ENCODE peak calls at places on chromosomes 12 and 14, in six cellular contexts. P is neuronal stem cell, Z is H9, M is IMR-90, Y is mesendoderm, E is H1. Q is an unnamed sample.
A peak's percentile ranks its signal among the peaks of the same experiment; 100 is the strongest.

GRCh38 chr14:53391156-53391555 is 238.0 kb upstream of the DDHD1 start:
- DNase-seq in Z (no peak), E (no peak), M (peak; percentile 72), Y (peak; percentile 21), P (no peak), Q (peak; percentile 41)

GRCh38 chr12:115155665-115156645 is 472.0 kb upstream of the TBX3 start:
- DNase-seq in P (no peak), Y (peak; percentile 81), M (peak; percentile 95), Z (no peak), E (no peak), Q (peak; percentile 92)

GRCh38 chr12:31589582-31589895 is 1.4 kb downstream of the DENND5B start:
- DNase-seq in Z (no peak), E (no peak), P (no peak), M (no peak), Y (no peak), Q (no peak)

GRCh38 chr14:91940209-91940608 is 7.3 kb downstream of the FBLN5 start:
- DNase-seq in P (no peak), M (no peak), Y (no peak), E (no peak), Z (no peak), Q (no peak)

GRCh38 chr12:104131609-104132008 is 6.4 kb downstream of the NFYB start:
- DNase-seq in P (no peak), E (no peak), Y (no peak), Z (no peak), M (no peak), Q (no peak)

GRCh38 chr12:1840981-1841425 is 20.6 kb downstream of the LRTM2 start:
- DNase-seq in M (no peak), P (no peak), E (no peak), Y (no peak), Z (peak; percentile 37), Q (no peak)

GRCh38 chr14:54594531-54594930 is 27.6 kb downstream of the SAMD4A start:
- DNase-seq in M (no peak), E (no peak), P (no peak), Y (no peak), Z (no peak), Q (no peak)

GRCh38 chr12:131608740-131609665 is 101.9 kb upstream of the SFSWAP start:
- DNase-seq in P (peak; percentile 51), Z (peak; percentile 87), M (peak; percentile 7), Y (peak; percentile 71), E (peak; percentile 91), Q (no peak)

GRCh38 chr12:118398878-118399277 is 22.5 kb downstream of the SUDS3 start:
- DNase-seq in Y (no peak), E (no peak), P (no peak), M (peak; percentile 17), Z (no peak), Q (peak; percentile 6)

GRCh38 chr14:102363182-102363952 is 626 bp downstream of the TECPR2 start:
- DNase-seq in Y (peak; percentile 31), M (peak; percentile 50), E (no peak), Z (no peak), P (peak; percentile 2), Q (peak; percentile 56)
- H2BK120ac ChIP-seq in Y (no peak overlapping the region), M (no peak overlapping the region), E (no peak overlapping the region), Z (no peak overlapping the region), P (no peak overlapping the region), Q (no peak overlapping the region)

GRCh38 chr12:51373222-51373621 is 18.0 kb downstream of the GALNT6 start:
- DNase-seq in E (no peak), Z (no peak), M (no peak), Y (no peak), P (no peak), Q (no peak)
- H2BK120ac ChIP-seq in E (no peak overlapping the region), Z (no peak overlapping the region), M (peak overlapping the region; percentile 61), Y (no peak overlapping the region), P (no peak overlapping the region), Q (no peak overlapping the region)

GRCh38 chr14:105473677-105474477 is 744 bp upstream of the CRIP2 start:
- DNase-seq in Z (peak; percentile 97), E (peak; percentile 96), P (peak; percentile 96), M (peak; percentile 78), Y (peak; percentile 98), Q (peak; percentile 94)

GRCh38 chr14:105474478-105475268 is at the start of gene CRIP2:
- DNase-seq in Y (peak; percentile 54), E (peak; percentile 73), Z (no peak), P (no peak), M (peak; percentile 10), Q (peak; percentile 63)

GRCh38 chr14:105472496-105472991 is 2.1 kb upstream of the CRIP2 start:
- DNase-seq in Y (no peak), P (no peak), E (no peak), Z (no peak), M (no peak), Q (no peak)

GRCh38 chr14:105471823-105472495 is 2.7 kb upstream of the CRIP2 start:
- DNase-seq in E (no peak), Z (no peak), M (no peak), Y (no peak), P (no peak), Q (no peak)

DNA sequence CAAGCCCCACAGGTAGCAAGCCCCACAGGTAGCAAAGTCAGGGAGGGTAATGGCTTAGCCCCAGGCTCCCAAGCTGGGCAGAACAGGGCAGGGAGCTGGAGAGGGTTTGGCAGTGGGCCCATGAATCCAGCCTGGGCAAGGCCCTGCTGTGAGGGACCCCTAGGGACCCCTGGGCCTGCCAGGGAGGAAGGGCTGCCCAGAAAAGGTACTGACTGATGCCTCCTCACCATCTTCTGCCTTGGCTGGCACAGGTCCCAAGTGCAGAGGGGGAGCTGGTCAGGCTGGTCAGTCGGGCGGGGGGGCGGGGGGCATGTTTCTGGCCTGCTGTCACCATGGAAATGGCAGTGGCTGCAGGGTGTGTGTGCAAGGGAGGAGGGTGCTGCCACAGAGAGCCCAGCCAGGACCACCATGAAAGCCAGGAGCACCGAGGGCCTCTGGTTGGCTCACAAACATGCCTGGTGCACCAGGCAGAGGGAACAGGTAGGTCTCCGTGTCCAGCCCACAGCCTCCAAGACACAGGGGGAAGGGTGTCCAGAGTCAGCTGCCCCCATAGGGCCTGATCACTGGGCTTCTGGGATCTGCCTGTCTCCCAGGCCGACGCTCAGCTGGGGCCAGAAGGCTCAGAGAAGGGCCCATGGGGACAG is 1.5 kb upstream of the CRIP2 start:
- DNase-seq in Y (no peak), E (no peak), Z (no peak), P (no peak), M (no peak), Q (no peak)
- H2BK120ac ChIP-seq in Y (no peak overlapping the region), E (no peak overlapping the region), Z (no peak overlapping the region), P (peak overlapping the region; percentile 47), M (no peak overlapping the region), Q (no peak overlapping the region)

DNA sequence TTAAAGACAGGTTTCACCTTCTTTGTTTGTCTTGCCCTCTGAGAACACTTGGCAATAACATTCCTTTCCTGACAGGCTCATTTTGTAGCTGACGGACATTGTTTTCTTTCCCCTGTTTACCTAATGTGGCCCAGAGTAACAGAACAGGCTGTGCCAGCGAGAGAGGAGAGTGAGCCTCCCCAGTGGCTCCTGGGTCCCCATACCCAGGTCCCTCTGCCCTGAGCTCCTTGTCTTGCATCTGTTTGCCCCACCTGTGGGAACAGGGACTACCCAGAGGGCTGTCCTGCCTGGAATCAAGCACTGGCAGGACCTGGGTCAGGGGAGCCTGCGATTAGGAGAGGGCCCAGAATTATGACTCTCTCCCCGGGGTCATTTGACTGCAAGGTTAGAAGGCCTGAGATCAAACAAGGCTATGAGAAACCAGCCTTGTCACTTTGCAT is 222.9 kb downstream of the ZFP36L1 start:
- DNase-seq in E (no peak), M (no peak), Y (no peak), Z (no peak), P (no peak), Q (no peak)
- H2BK120ac ChIP-seq in E (no peak overlapping the region), M (peak overlapping the region; percentile 12), Y (no peak overlapping the region), Z (no peak overlapping the region), P (peak overlapping the region; percentile 10), Q (no peak overlapping the region)

DNA sequence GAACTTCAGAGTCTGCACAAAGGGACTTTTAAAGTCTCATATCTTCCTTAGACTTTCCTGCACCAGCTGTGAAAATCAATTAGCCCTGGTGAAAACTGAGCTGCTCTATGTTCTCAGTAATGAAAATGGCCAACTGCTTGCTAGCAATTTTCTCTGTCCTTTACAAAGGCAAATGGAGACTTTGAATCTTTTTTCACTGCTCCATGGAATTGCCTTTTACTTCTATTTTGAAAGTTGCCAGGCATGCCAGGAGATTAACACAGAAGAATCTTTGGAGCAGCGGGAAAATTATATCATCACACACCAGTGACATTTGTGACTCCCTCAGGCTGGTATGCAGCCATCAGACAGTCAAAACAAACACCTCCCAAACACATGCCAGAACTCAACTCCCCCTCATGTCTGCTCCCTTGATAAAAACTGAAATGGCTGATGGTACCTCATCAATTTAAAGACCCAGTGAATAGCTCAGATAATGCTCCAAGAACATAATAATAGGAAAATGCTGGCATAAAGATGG is 872.0 kb upstream of the FLRT2 start:
- DNase-seq in Y (peak; percentile 20), Z (no peak), E (no peak), P (no peak), M (no peak), Q (no peak)
- H2BK120ac ChIP-seq in Y (no peak overlapping the region), Z (no peak overlapping the region), E (no peak overlapping the region), P (no peak overlapping the region), M (no peak overlapping the region), Q (no peak overlapping the region)

DNA sequence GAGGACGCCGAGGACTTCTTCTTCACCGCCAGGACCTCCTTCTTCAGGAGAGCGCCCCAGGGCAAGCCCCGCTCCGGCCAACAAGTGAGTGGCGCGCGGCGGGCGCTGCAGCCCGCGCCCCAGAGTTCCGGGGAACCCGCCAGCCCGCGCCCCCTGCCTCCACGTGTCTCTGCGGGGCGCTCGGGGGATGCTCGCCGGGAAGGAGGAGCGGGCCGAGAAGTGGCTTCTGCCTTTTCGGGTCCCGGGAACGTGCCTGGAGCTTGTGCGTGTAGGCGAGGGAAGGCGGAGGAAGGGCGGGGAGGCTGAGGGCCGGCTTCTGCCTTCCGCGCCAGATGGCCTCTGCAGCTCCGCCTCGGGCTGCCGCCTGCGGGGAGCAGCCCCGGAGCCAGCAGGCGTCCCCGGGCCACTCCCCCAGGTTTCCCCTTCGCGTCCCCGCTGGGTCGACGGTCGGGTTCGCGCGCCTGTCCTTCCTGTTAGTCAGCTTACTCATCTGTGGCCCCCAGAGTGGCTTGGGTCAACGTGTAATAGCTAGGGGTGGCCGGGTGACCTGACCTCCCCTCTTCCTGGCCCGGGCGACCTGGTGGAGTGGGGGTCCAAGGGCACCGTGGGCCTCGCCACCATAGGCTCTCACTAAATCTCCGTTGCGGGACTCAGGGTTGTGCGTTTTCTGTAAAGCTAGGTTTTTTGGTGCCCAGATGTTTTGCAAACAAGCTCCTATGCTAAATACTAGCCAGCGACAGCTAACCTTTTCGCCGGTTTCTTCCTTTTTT is 550 bp downstream of the RASSF3 start:
- DNase-seq in Y (peak; percentile 80), M (peak; percentile 50), E (peak; percentile 79), Z (peak; percentile 73), P (peak; percentile 51), Q (peak; percentile 78)
- H2BK120ac ChIP-seq in Y (peak overlapping the region; percentile 50), M (peak overlapping the region; percentile 73), E (no peak overlapping the region), Z (no peak overlapping the region), P (peak overlapping the region; percentile 87), Q (peak overlapping the region; percentile 95)

GRCh38 chr12:124386059-124386458 is 91.2 kb downstream of the RFLNA start:
- DNase-seq in E (no peak), Z (no peak), Y (no peak), P (no peak), M (no peak), Q (peak; percentile 53)
- H2BK120ac ChIP-seq in E (no peak overlapping the region), Z (no peak overlapping the region), Y (no peak overlapping the region), P (no peak overlapping the region), M (peak overlapping the region; percentile 90), Q (peak overlapping the region; percentile 92)